ENCODE peak calls at places on chromosomes 5 and 9, in six cellular contexts. U is heart left ventricle, P is GM06990, I is BJ, L is Panc1, D is IMR-90. Z is an unnamed sample. For H3K27me3, the result is how much of the 10 kb centered on the place peaks cover.

GRCh38 chr5:154189819-154190651 is 498 bp upstream of the GALNT10 start:
- DNase-seq in U (peak), P (peak), I (no peak), L (no peak), D (peak), Z (peak)

GRCh38 chr9:93648836-93649235 is 72.5 kb downstream of the PHF2 start:
- DNase-seq in U (no peak), P (no peak), I (no peak), L (no peak), D (no peak), Z (no peak)

GRCh38 chr5:138032028-138032571 is 779 bp downstream of the FAM13B start:
- DNase-seq in U (peak), P (peak), I (no peak), L (no peak), D (peak), Z (peak)

GRCh38 chr5:103037673-103038455 is 82.1 kb downstream of the GIN1 start:
- DNase-seq in U (no peak), P (no peak), I (no peak), L (no peak), D (peak), Z (no peak)

GRCh38 chr9:136057236-136058151 is 37.6 kb downstream of the NACC2 start:
- DNase-seq in U (no peak), P (peak), I (no peak), L (no peak), D (no peak), Z (no peak)

GRCh38 chr5:75031366-75031765 is 21.0 kb downstream of the GCNT4 start:
- DNase-seq in U (no peak), P (no peak), I (no peak), L (no peak), D (no peak), Z (no peak)

GRCh38 chr5:124869481-124870033 is 123.1 kb upstream of the ZNF608 start:
- DNase-seq in U (no peak), P (no peak), I (no peak), L (no peak), D (no peak), Z (no peak)

GRCh38 chr5:180605554-180606214 is 14.4 kb upstream of the SCGB3A1 start:
- DNase-seq in U (no peak), P (no peak), I (no peak), L (peak), D (peak), Z (peak)

GRCh38 chr5:101390317-101390908 is 487.3 kb upstream of the ST8SIA4 start:
- DNase-seq in U (peak), P (no peak), I (peak), L (peak), D (peak), Z (no peak)

GRCh38 chr9:82923410-82924242 is 139.3 kb downstream of the RASEF start:
- DNase-seq in U (no peak), P (no peak), I (no peak), L (no peak), D (no peak), Z (no peak)

GRCh38 chr5:180799194-180799593 is 3.4 kb downstream of the MGAT1 start:
- DNase-seq in U (no peak), P (no peak), I (no peak), L (no peak), D (no peak), Z (no peak)

GRCh38 chr5:156326718-156327259 is at the start of gene SGCD:
- DNase-seq in U (peak), P (no peak), I (peak), L (no peak), D (peak), Z (no peak)

GRCh38 chr9:104905931-104906330 is 22.0 kb downstream of the ABCA1 start:
- DNase-seq in U (no peak), P (no peak), I (no peak), L (no peak), D (no peak), Z (no peak)

GRCh38 chr9:83677596-83677995 is 30.2 kb downstream of the UBQLN1 start:
- DNase-seq in U (no peak), P (no peak), I (no peak), L (no peak), D (no peak), Z (no peak)

GRCh38 chr9:28808042-28808441 is 1234.8 kb upstream of the C9orf72 start:
- DNase-seq in U (no peak), P (no peak), I (no peak), L (no peak), D (no peak), Z (no peak)

GRCh38 chr9:114283551-114284111 is 39.3 kb upstream of the ORM1 start:
- DNase-seq in U (peak), P (no peak), I (no peak), L (no peak), D (no peak), Z (no peak)

GRCh38 chr9:114286146-114286679 is 36.7 kb upstream of the ORM1 start:
- DNase-seq in U (peak), P (no peak), I (no peak), L (no peak), D (no peak), Z (no peak)

GRCh38 chr9:114287001-114287762 is 35.7 kb upstream of the ORM1 start:
- DNase-seq in U (peak), P (no peak), I (no peak), L (no peak), D (no peak), Z (no peak)

GRCh38 chr9:114284316-114285060 is 38.4 kb upstream of the ORM1 start:
- DNase-seq in U (peak), P (no peak), I (no peak), L (no peak), D (no peak), Z (no peak)

GRCh38 chr9:114285166-114285867 is 37.6 kb upstream of the ORM1 start:
- DNase-seq in U (peak), P (no peak), I (peak), L (no peak), D (peak), Z (no peak)
- TF ChIP-seq CTCF in U (no peak), P (no peak), I (peak), L (no peak), D (peak), Z (no peak)

GRCh38 chr9:34540826-34541225 is 18.0 kb upstream of the ENHO start:
- DNase-seq in U (no peak), P (no peak), I (no peak), L (no peak), D (peak), Z (no peak)
- H3K27me3 ChIP-seq in U (under half), P (under half), I (under half), L (under half), D (under half), Z (under half)

GRCh38 chr5:40292006-40292405 is 387.7 kb upstream of the PTGER4 start:
- DNase-seq in U (no peak), P (no peak), I (no peak), L (no peak), D (no peak), Z (no peak)

GRCh38 chr5:40288791-40289475 is 390.8 kb upstream of the PTGER4 start:
- DNase-seq in U (no peak), P (no peak), I (no peak), L (no peak), D (no peak), Z (no peak)

DNA sequence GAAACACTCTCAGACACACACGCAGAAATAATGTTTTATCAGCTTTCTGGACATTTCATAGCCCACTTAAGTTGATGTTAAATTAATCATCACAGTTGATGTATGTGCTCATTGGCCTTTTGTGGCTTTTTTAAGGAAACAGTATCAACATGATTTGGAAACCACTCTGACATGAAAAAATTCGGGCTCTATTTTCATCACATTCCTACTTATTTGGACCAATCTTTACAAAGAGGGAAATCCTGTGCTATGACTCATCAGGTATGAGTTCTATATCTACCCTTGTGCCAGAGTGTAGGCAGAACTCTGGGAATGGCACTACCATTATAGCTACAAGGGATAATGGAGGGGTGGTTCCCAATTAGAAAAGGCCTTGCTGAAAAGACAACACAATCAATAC is 388.4 kb upstream of the PTGER4 start:
- DNase-seq in U (no peak), P (no peak), I (no peak), L (no peak), D (peak), Z (no peak)
- TF ChIP-seq CTCF in U (no peak), P (no peak), I (no peak), L (no peak), D (no peak), Z (no peak)

GRCh38 chr9:32782476-32783167 is 718 bp upstream of the TMEM215 start:
- DNase-seq in U (no peak), P (no peak), I (no peak), L (no peak), D (no peak), Z (no peak)
- H3K27me3 ChIP-seq in U (half or more), P (under half), I (under half), L (half or more), D (under half), Z (half or more)

GRCh38 chr5:172658869-172659513 is 17.9 kb downstream of the NEURL1B start:
- DNase-seq in U (peak), P (no peak), I (no peak), L (no peak), D (peak), Z (no peak)

GRCh38 chr5:172659570-172659908 is 18.5 kb downstream of the NEURL1B start:
- DNase-seq in U (no peak), P (no peak), I (no peak), L (no peak), D (no peak), Z (no peak)

GRCh38 chr5:172660974-172661373 is 19.9 kb downstream of the NEURL1B start:
- DNase-seq in U (no peak), P (no peak), I (no peak), L (no peak), D (no peak), Z (no peak)

GRCh38 chr5:172661536-172661935 is 20.5 kb downstream of the NEURL1B start:
- DNase-seq in U (no peak), P (no peak), I (no peak), L (no peak), D (no peak), Z (no peak)

DNA sequence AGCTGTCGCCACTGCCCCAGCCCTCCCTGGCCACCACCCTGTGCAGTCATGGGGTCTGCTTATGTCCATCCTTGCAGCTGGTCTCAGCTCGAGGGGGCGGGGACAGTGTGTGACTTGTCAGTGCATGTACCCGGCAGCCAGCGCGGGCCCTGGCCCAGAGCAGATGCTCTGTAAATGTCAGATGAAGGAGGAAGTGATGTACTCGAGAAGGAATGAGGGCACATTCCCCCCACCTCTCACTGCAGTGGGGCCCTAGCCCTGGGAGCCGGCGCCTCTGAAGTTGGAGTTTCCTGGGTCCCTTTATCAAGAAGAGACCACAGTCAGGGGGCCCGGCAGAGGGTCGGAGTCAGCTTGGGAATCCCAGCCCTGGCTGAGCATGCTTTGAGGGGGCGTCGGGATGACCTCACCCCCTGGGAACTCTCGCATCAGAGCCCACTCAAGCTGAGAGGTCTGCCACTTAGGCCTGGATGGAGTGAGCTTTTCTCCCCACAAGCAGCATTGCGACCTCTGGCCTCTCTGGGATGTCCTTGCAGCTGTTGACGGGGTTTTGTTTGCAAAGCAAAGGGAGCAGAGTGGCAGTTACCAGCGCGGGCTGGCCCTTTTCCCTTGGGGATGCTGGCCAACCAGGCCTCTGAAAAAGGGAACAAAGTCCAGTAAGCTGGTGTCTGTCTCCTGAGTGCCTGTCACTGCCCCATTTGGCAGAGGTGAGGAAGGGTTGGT is 19.0 kb downstream of the NEURL1B start:
- DNase-seq in U (peak), P (no peak), I (peak), L (no peak), D (peak), Z (no peak)
- TF ChIP-seq CTCF in U (no peak), P (no peak), I (no peak), L (no peak), D (peak), Z (no peak)

GRCh38 chr9:133113928-133114351 is 7.1 kb downstream of the RALGDS start:
- DNase-seq in U (peak), P (no peak), I (no peak), L (no peak), D (peak), Z (no peak)
- H3K27me3 ChIP-seq in U (under half), P (under half), I (under half), L (under half), D (under half), Z (under half)

DNA sequence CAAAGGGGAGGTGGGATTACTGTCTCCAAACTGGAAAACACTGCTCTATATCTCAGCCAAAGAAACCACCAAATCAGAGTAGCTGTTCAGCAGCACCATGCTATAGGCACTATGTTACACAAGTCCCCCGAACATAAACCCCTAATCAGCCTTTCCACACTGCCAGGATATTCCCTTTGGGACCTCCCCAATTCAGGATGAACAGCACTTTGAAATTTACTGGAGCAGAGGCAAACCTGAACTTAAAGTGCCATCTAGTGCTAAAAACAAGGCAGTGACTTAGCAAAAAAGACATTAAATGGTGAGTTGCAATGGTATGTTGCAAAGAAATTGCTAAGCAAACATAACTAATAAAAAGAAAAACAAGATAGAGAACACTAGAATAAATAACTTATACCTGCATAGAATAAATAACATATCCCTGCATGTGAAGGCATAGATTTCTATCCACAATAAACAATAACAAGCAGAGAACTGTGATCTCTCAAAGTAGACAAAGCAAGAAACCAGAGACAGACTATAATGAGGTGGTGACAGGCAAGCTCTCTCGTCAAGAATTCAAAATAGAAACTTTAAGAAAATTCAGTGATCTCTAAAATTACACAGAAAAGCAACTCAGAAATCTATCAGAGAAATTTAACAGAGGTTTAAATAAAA is 584.4 kb upstream of the ACO1 start:
- DNase-seq in U (no peak), P (no peak), I (no peak), L (no peak), D (no peak), Z (no peak)
- TF ChIP-seq CTCF in U (peak), P (peak), I (peak), L (peak), D (peak), Z (peak)